ENCODE peak calls at places on chromosomes 13 and 19, in nine cellular contexts. T, A, F, R, Q, O, V, Z and K are unnamed samples.

GRCh38 chr19:47227347-47228167 is 3.4 kb downstream of the BBC3 start:
- DNase-seq in T (peak; percentile 86), A (peak; percentile 87), F (peak; percentile 87), R (peak; percentile 59), Q (no peak), O (peak; percentile 94), V (no peak), Z (peak; percentile 21), K (peak; percentile 80)

GRCh38 chr19:27774337-27774736 is 1438.6 kb downstream of the UQCRFS1 start:
- DNase-seq in T (no peak), A (peak; percentile 34), F (peak; percentile 33), R (no peak), Q (no peak), O (no peak), V (no peak), Z (no peak), K (no peak)

GRCh38 chr19:28456264-28456663 is 756.7 kb downstream of the UQCRFS1 start:
- DNase-seq in T (no peak), A (no peak), F (no peak), R (no peak), Q (no peak), O (no peak), V (no peak), Z (peak; percentile 20), K (no peak)

GRCh38 chr19:8367327-8368001 is 3.5 kb downstream of the ANGPTL4 start:
- DNase-seq in T (peak; percentile 87), A (no peak), F (peak; percentile 76), R (no peak), Q (no peak), O (peak; percentile 78), V (no peak), Z (no peak), K (peak; percentile 92)

GRCh38 chr19:30113182-30113581 is 171.1 kb downstream of the URI1 start:
- DNase-seq in T (no peak), A (no peak), F (no peak), R (no peak), Q (no peak), O (no peak), V (no peak), Z (no peak), K (no peak)

GRCh38 chr19:55452381-55453325 is 8.8 kb downstream of the ISOC2 start:
- DNase-seq in T (peak; percentile 73), A (peak; percentile 76), F (peak; percentile 27), R (peak; percentile 45), Q (no peak), O (no peak), V (peak; percentile 30), Z (peak; percentile 35), K (no peak)

GRCh38 chr19:29831041-29831548 is 19.3 kb downstream of the CCNE1 start:
- DNase-seq in T (no peak), A (no peak), F (no peak), R (no peak), Q (peak; percentile 52), O (peak; percentile 53), V (peak; percentile 53), Z (peak; percentile 49), K (no peak)

GRCh38 chr19:7109678-7110289 is 40.3 kb downstream of the ZNF557 start:
- DNase-seq in T (no peak), A (no peak), F (no peak), R (no peak), Q (no peak), O (no peak), V (no peak), Z (no peak), K (peak; percentile 16)

GRCh38 chr13:103140001-103140671 is 73.9 kb upstream of the SLC10A2 start:
- DNase-seq in T (peak; percentile 34), A (peak; percentile 72), F (peak; percentile 77), R (no peak), Q (no peak), O (peak; percentile 1), V (no peak), Z (no peak), K (no peak)

GRCh38 chr13:80755925-80756324 is 415.0 kb upstream of the SPRY2 start:
- DNase-seq in T (no peak), A (no peak), F (no peak), R (no peak), Q (no peak), O (no peak), V (no peak), Z (no peak), K (no peak)

GRCh38 chr13:97004886-97005285 is 10.6 kb upstream of the OXGR1 start:
- DNase-seq in T (no peak), A (no peak), F (no peak), R (no peak), Q (no peak), O (no peak), V (no peak), Z (no peak), K (no peak)

GRCh38 chr13:95481051-95481775 is 71.3 kb upstream of the CLDN10 start:
- DNase-seq in T (no peak), A (no peak), F (no peak), R (no peak), Q (no peak), O (no peak), V (no peak), Z (no peak), K (no peak)

GRCh38 chr19:3398114-3398899 is 31.9 kb downstream of the NFIC start:
- DNase-seq in T (no peak), A (no peak), F (no peak), R (no peak), Q (no peak), O (no peak), V (no peak), Z (no peak), K (no peak)

GRCh38 chr13:101529419-101529818 is 76.9 kb downstream of the ITGBL1 start:
- DNase-seq in T (no peak), A (no peak), F (no peak), R (no peak), Q (no peak), O (no peak), V (no peak), Z (no peak), K (peak; percentile 65)

GRCh38 chr13:51906581-51906980 is 44.8 kb downstream of the CCDC70 start:
- DNase-seq in T (no peak), A (no peak), F (no peak), R (no peak), Q (no peak), O (peak; percentile 1), V (no peak), Z (no peak), K (no peak)

GRCh38 chr19:38792250-38793111 is 3.5 kb downstream of the LGALS7B start:
- DNase-seq in T (no peak), A (no peak), F (peak; percentile 83), R (no peak), Q (peak; percentile 10), O (peak; percentile 36), V (peak; percentile 23), Z (no peak), K (no peak)

GRCh38 chr13:44302948-44303575 is 70.6 kb upstream of the SERP2 start:
- DNase-seq in T (no peak), A (no peak), F (no peak), R (no peak), Q (no peak), O (no peak), V (no peak), Z (no peak), K (no peak)

GRCh38 chr19:32197896-32198882 is 147.2 kb upstream of the ZNF507 start:
- DNase-seq in T (no peak), A (no peak), F (no peak), R (no peak), Q (no peak), O (no peak), V (no peak), Z (no peak), K (no peak)

GRCh38 chr19:30297969-30298368 is 74.2 kb upstream of the ZNF536 start:
- DNase-seq in T (no peak), A (no peak), F (no peak), R (no peak), Q (no peak), O (no peak), V (no peak), Z (no peak), K (no peak)

GRCh38 chr19:41225238-41226052 is 6.4 kb downstream of the AXL start:
- DNase-seq in T (peak; percentile 96), A (no peak), F (peak; percentile 77), R (no peak), Q (no peak), O (peak; percentile 87), V (peak; percentile 20), Z (peak; percentile 59), K (peak; percentile 99)

GRCh38 chr13:75196112-75196855 is 285.7 kb downstream of the TBC1D4 start:
- DNase-seq in T (no peak), A (no peak), F (no peak), R (no peak), Q (no peak), O (no peak), V (no peak), Z (no peak), K (no peak)

GRCh38 chr19:31261651-31262331 is 87.4 kb downstream of the TSHZ3 start:
- DNase-seq in T (no peak), A (no peak), F (no peak), R (no peak), Q (no peak), O (no peak), V (no peak), Z (no peak), K (no peak)